ENCODE peak calls at places on chromosomes 5 and 9, in six cellular contexts. O, I, N, L, V and H are unnamed samples.

GRCh38 chr5:120605325-120606079 is 141.4 kb downstream of the PRR16 start:
- DNase-seq in O (no peak), I (no peak), N (no peak), L (no peak), V (no peak), H (no peak)

GRCh38 chr5:54753034-54753433 is 232.4 kb downstream of the ESM1 start:
- DNase-seq in O (no peak), I (peak; percentile 56), N (no peak), L (no peak), V (no peak), H (peak; percentile 71)

GRCh38 chr9:111928342-111928720 is 31.7 kb downstream of the UGCG start:
- DNase-seq in O (no peak), I (no peak), N (no peak), L (no peak), V (no peak), H (no peak)

GRCh38 chr9:84710701-84711397 is 41.3 kb downstream of the NTRK2 start:
- DNase-seq in O (no peak), I (no peak), N (no peak), L (no peak), V (no peak), H (no peak)

GRCh38 chr9:104772707-104773106 is 8.8 kb downstream of the NIPSNAP3B start:
- DNase-seq in O (no peak), I (no peak), N (no peak), L (no peak), V (no peak), H (peak; percentile 39)

GRCh38 chr9:131562032-131562959 is 17.0 kb downstream of the PRRT1B start:
- DNase-seq in O (no peak), I (no peak), N (no peak), L (no peak), V (no peak), H (no peak)

GRCh38 chr9:69472101-69472625 is 147.1 kb downstream of the ENTREP1 start:
- DNase-seq in O (no peak), I (no peak), N (no peak), L (no peak), V (no peak), H (no peak)

GRCh38 chr5:133938932-133939331 is 29.5 kb downstream of the C5orf15 start:
- DNase-seq in O (no peak), I (no peak), N (no peak), L (no peak), V (no peak), H (no peak)

GRCh38 chr5:109454726-109455505 is 45.1 kb upstream of the PJA2 start:
- DNase-seq in O (no peak), I (no peak), N (no peak), L (no peak), V (no peak), H (no peak)

GRCh38 chr9:134341929-134342745 is 15.9 kb downstream of the RXRA start:
- DNase-seq in O (no peak), I (no peak), N (no peak), L (no peak), V (no peak), H (no peak)

GRCh38 chr5:103461223-103461622 is 101.4 kb downstream of the NUDT12 start:
- DNase-seq in O (no peak), I (peak; percentile 45), N (no peak), L (no peak), V (no peak), H (no peak)

GRCh38 chr5:67233075-67233474 is 36.5 kb upstream of the CD180 start:
- DNase-seq in O (no peak), I (no peak), N (no peak), L (no peak), V (no peak), H (no peak)

GRCh38 chr5:42483472-42484154 is 60.4 kb downstream of the GHR start:
- DNase-seq in O (no peak), I (no peak), N (no peak), L (no peak), V (no peak), H (no peak)

GRCh38 chr5:36373527-36374086 is 71.9 kb upstream of the RANBP3L start:
- DNase-seq in O (peak; percentile 31), I (no peak), N (peak; percentile 22), L (peak; percentile 49), V (no peak), H (peak; percentile 81)

GRCh38 chr5:64680289-64680688 is 10.0 kb upstream of the SHISAL2B start:
- DNase-seq in O (no peak), I (no peak), N (no peak), L (no peak), V (no peak), H (no peak)

GRCh38 chr9:18333157-18333556 is 140.8 kb upstream of the ADAMTSL1 start:
- DNase-seq in O (no peak), I (no peak), N (no peak), L (no peak), V (no peak), H (no peak)

GRCh38 chr9:95793924-95794828 is 81.3 kb upstream of the ERCC6L2 start:
- DNase-seq in O (no peak), I (no peak), N (no peak), L (no peak), V (no peak), H (no peak)

GRCh38 chr9:112184211-112184610 is 9.1 kb upstream of the SUSD1 start:
- DNase-seq in O (no peak), I (no peak), N (no peak), L (no peak), V (no peak), H (no peak)

GRCh38 chr5:148623741-148624140 is 30.6 kb downstream of the HTR4 start:
- DNase-seq in O (no peak), I (no peak), N (no peak), L (no peak), V (no peak), H (no peak)

GRCh38 chr5:16551628-16552027 is 65.2 kb downstream of the RETREG1 start:
- DNase-seq in O (no peak), I (peak; percentile 25), N (no peak), L (no peak), V (no peak), H (no peak)

GRCh38 chr9:137582286-137582860 is 3.6 kb upstream of the DPH7 start:
- DNase-seq in O (no peak), I (no peak), N (peak; percentile 45), L (no peak), V (no peak), H (peak; percentile 58)

GRCh38 chr9:22913518-22913917 is 466.9 kb downstream of the DMRTA1 start:
- DNase-seq in O (no peak), I (no peak), N (no peak), L (no peak), V (no peak), H (no peak)

GRCh38 chr9:137605146-137606004 is at the start of gene ARRDC1:
- DNase-seq in O (peak; percentile 93), I (peak; percentile 93), N (peak; percentile 97), L (peak; percentile 99), V (no peak), H (peak; percentile 83)

GRCh38 chr9:16985559-16986348 is 115.3 kb upstream of the BNC2 start:
- DNase-seq in O (no peak), I (no peak), N (no peak), L (no peak), V (no peak), H (no peak)

GRCh38 chr5:132510076-132510475 is 19.5 kb upstream of the IRF1 start:
- DNase-seq in O (no peak), I (no peak), N (no peak), L (no peak), V (no peak), H (no peak)

GRCh38 chr9:8115570-8115969 is 316.0 kb upstream of the DMAC1 start:
- DNase-seq in O (no peak), I (no peak), N (no peak), L (no peak), V (no peak), H (no peak)

GRCh38 chr5:21654-22233 is 70.2 kb upstream of the PLEKHG4B start:
- DNase-seq in O (no peak), I (no peak), N (no peak), L (no peak), V (no peak), H (peak; percentile 43)

GRCh38 chr5:101102506-101102905 is 199.4 kb upstream of the ST8SIA4 start:
- DNase-seq in O (no peak), I (no peak), N (no peak), L (no peak), V (no peak), H (no peak)

GRCh38 chr5:169636477-169637084 is 494 bp upstream of the DOCK2 start:
- DNase-seq in O (no peak), I (no peak), N (no peak), L (no peak), V (no peak), H (no peak)

GRCh38 chr5:77181173-77181572 is 29.3 kb upstream of the PDE8B start:
- DNase-seq in O (no peak), I (no peak), N (no peak), L (no peak), V (no peak), H (no peak)

GRCh38 chr9:34651876-34652602 is at the start of gene IL11RA:
- DNase-seq in O (peak; percentile 91), I (peak; percentile 83), N (peak; percentile 90), L (peak; percentile 92), V (no peak), H (no peak)

GRCh38 chr5:149942199-149942598 is 2.4 kb downstream of the PDE6A start:
- DNase-seq in O (no peak), I (no peak), N (no peak), L (no peak), V (no peak), H (no peak)

GRCh38 chr9:89515416-89515815 is 17.5 kb upstream of the SEMA4D start:
- DNase-seq in O (no peak), I (no peak), N (no peak), L (no peak), V (no peak), H (no peak)

GRCh38 chr9:127661342-127661741 is 45.4 kb upstream of the CFAP157 start:
- DNase-seq in O (no peak), I (no peak), N (no peak), L (no peak), V (no peak), H (no peak)